ENCODE peak calls at places on chromosome 4, in nine cellular contexts. C, A, L, F, R, M, W, U and O are unnamed samples.

GRCh38 chr4:79611026-79611425 is 203.0 kb upstream of the GK2 start:
- DNase-seq in L (no peak), W (no peak), F (no peak), M (no peak), A (no peak), U (no peak), R (no peak), C (no peak), O (no peak)

GRCh38 chr4:138869165-138869564 is 146.4 kb upstream of the NOCT start:
- DNase-seq in F (no peak), L (no peak), W (no peak), M (no peak), U (no peak), R (peak; percentile 40), A (no peak), C (no peak), O (no peak)

GRCh38 chr4:10456270-10457254 is 664 bp downstream of the ZNF518B start:
- DNase-seq in R (peak; percentile 64), F (peak; percentile 73), L (peak; percentile 76), U (peak; percentile 74), A (peak; percentile 33), W (no peak), C (peak; percentile 56), M (peak; percentile 34), O (no peak)

GRCh38 chr4:69888336-69888735 is 28.4 kb upstream of the SULT1E1 start:
- DNase-seq in A (no peak), U (no peak), W (no peak), R (peak; percentile 1), M (no peak), L (no peak), C (no peak), F (no peak), O (no peak)

GRCh38 chr4:22372958-22373357 is 142.9 kb downstream of the ADGRA3 start:
- DNase-seq in L (no peak), F (no peak), R (no peak), A (no peak), W (no peak), M (no peak), U (no peak), C (no peak), O (no peak)

GRCh38 chr4:38715076-38715475 is 51.1 kb downstream of the KLF3 start:
- DNase-seq in R (no peak), A (no peak), W (no peak), F (no peak), U (no peak), C (no peak), M (no peak), L (no peak), O (no peak)

GRCh38 chr4:123418486-123418931 is 21.9 kb downstream of the SPRY1 start:
- DNase-seq in A (no peak), U (no peak), R (peak; percentile 81), W (peak; percentile 64), F (no peak), M (peak; percentile 68), C (no peak), L (peak; percentile 97), O (peak; percentile 70)

GRCh38 chr4:106551724-106552123 is 183.1 kb upstream of the GIMD1 start:
- DNase-seq in U (no peak), A (no peak), C (no peak), R (no peak), M (no peak), W (no peak), F (no peak), L (no peak), O (no peak)

GRCh38 chr4:145061325-145061920 is 36.6 kb downstream of the ANAPC10 start:
- DNase-seq in W (peak; percentile 29), F (no peak), U (peak; percentile 22), M (peak; percentile 20), A (no peak), C (peak; percentile 57), L (peak; percentile 58), R (peak; percentile 60), O (peak; percentile 62)

GRCh38 chr4:31068257-31069075 is 348.3 kb downstream of the PCDH7 start:
- DNase-seq in C (no peak), W (no peak), U (no peak), F (no peak), M (no peak), A (no peak), L (no peak), R (no peak), O (no peak)

GRCh38 chr4:115101675-115102074 is 11.7 kb downstream of the NDST4 start:
- DNase-seq in A (no peak), C (no peak), U (no peak), L (no peak), F (no peak), W (no peak), M (no peak), R (no peak), O (no peak)

GRCh38 chr4:15479913-15480185 is 10.2 kb downstream of the CC2D2A start:
- DNase-seq in U (no peak), R (peak; percentile 39), L (no peak), M (no peak), A (no peak), F (no peak), W (no peak), C (no peak), O (no peak)